ENCODE peak calls at places on chromosomes 11 and 22, in four cellular contexts. G is AG10803, H is K562, E is fibroblast of villous mesenchyme. Q is an unnamed sample.

GRCh38 chr11:113014731-113015455 is 53.7 kb downstream of the NCAM1 start:
- DNase-seq in G (peak), H (no peak), E (peak), Q (no peak)

GRCh38 chr22:28795932-28796856 is 4.2 kb downstream of the XBP1 start:
- DNase-seq in G (no peak), H (no peak), E (no peak), Q (no peak)

GRCh38 chr22:17922925-17923898 is 101.1 kb downstream of the MICAL3 start:
- DNase-seq in G (peak), H (no peak), E (peak), Q (no peak)

GRCh38 chr11:107337917-107338316 is 119.7 kb downstream of the CWF19L2 start:
- DNase-seq in G (no peak), H (no peak), E (no peak), Q (no peak)

GRCh38 chr11:68012843-68013610 is 2.9 kb downstream of the ALDH3B1 start:
- DNase-seq in G (peak), H (no peak), E (peak), Q (peak)

GRCh38 chr11:115194798-115195101 is 309.5 kb downstream of the CADM1 start:
- DNase-seq in G (peak), H (no peak), E (no peak), Q (no peak)

GRCh38 chr11:110776091-110776490 is 63.9 kb upstream of the ARHGAP20 start:
- DNase-seq in G (no peak), H (no peak), E (no peak), Q (no peak)

GRCh38 chr22:35314161-35314942 is 14.7 kb downstream of the TOM1 start:
- DNase-seq in G (no peak), H (no peak), E (no peak), Q (peak)

GRCh38 chr11:83069441-83070043 is 2.2 kb downstream of the RAB30 start:
- DNase-seq in G (no peak), H (no peak), E (peak), Q (no peak)

GRCh38 chr11:102007567-102008437 is 39.4 kb upstream of the CFAP300 start:
- DNase-seq in G (peak), H (peak), E (peak), Q (no peak)

GRCh38 chr22:46068908-46069481 is 81.3 kb upstream of the PPARA start:
- DNase-seq in G (peak), H (no peak), E (peak), Q (peak)

GRCh38 chr22:37223965-37224551 is 11.8 kb upstream of the SSTR3 start:
- DNase-seq in G (no peak), H (no peak), E (no peak), Q (no peak)

GRCh38 chr22:32469799-32470212 is 4.8 kb upstream of the FBXO7 start:
- DNase-seq in G (peak), H (peak), E (peak), Q (no peak)

GRCh38 chr11:9858822-9859221 is 194.9 kb downstream of the SWAP70 start:
- DNase-seq in G (peak), H (peak), E (peak), Q (no peak)

GRCh38 chr11:44246726-44247125 is 63.2 kb downstream of the ALX4 start:
- DNase-seq in G (peak), H (no peak), E (peak), Q (no peak)

GRCh38 chr11:115611343-115611742 is 107.1 kb upstream of the CADM1 start:
- DNase-seq in G (no peak), H (no peak), E (no peak), Q (no peak)

GRCh38 chr22:20324139-20324516 is 4.3 kb upstream of the DGCR6L start:
- DNase-seq in G (no peak), H (peak), E (no peak), Q (no peak)

GRCh38 chr11:69193151-69193550 is 37.4 kb downstream of the SMIM38 start:
- DNase-seq in G (no peak), H (no peak), E (no peak), Q (no peak)

GRCh38 chr11:22775248-22775647 is 54.4 kb downstream of the SVIP start:
- DNase-seq in G (no peak), H (no peak), E (no peak), Q (no peak)

GRCh38 chr11:10454902-10455631 is at the start of gene AMPD3:
- DNase-seq in G (peak), H (peak), E (peak), Q (no peak)

GRCh38 chr11:11558352-11558751 is 63.5 kb downstream of the GALNT18 start:
- DNase-seq in G (no peak), H (no peak), E (no peak), Q (no peak)

GRCh38 chr11:65551572-65552398 is 6.4 kb downstream of the LTBP3 start:
- DNase-seq in G (no peak), H (peak), E (peak), Q (no peak)

GRCh38 chr11:129291556-129291955 is 84.1 kb upstream of the BARX2 start:
- DNase-seq in G (no peak), H (no peak), E (no peak), Q (no peak)

GRCh38 chr11:95764267-95764898 is 25.2 kb downstream of the FAM76B start:
- DNase-seq in G (peak), H (peak), E (peak), Q (no peak)

GRCh38 chr11:42234381-42235035 is 775.1 kb upstream of the LRRC4C start:
- DNase-seq in G (peak), H (no peak), E (peak), Q (no peak)

GRCh38 chr11:108616549-108616948 is 23.0 kb upstream of the EXPH5 start:
- DNase-seq in G (peak), H (no peak), E (peak), Q (no peak)

GRCh38 chr11:68890490-68891231 is 13.0 kb downstream of the MRPL21 start:
- DNase-seq in G (peak), H (no peak), E (peak), Q (peak)

GRCh38 chr22:37383342-37383741 is 43.9 kb downstream of the ELFN2 start:
- DNase-seq in G (no peak), H (no peak), E (no peak), Q (no peak)

GRCh38 chr22:44033689-44034088 is 9.6 kb downstream of the PARVB start:
- DNase-seq in G (no peak), H (no peak), E (peak), Q (no peak)

GRCh38 chr11:61769169-61769920 is 16.9 kb downstream of the MYRF start:
- DNase-seq in G (no peak), H (no peak), E (peak), Q (no peak)
- TF ChIP-seq CTCF in G (no peak), H (peak), E (peak), Q (no peak)

GRCh38 chr11:3341298-3341697 is 37.6 kb downstream of the ZNF195 start:
- DNase-seq in G (peak), H (peak), E (peak), Q (peak)
- TF ChIP-seq CTCF in G (peak), H (peak), E (peak), Q (peak)

GRCh38 chr11:47187723-47188122 is 1.5 kb upstream of the PACSIN3 start:
- DNase-seq in G (no peak), H (no peak), E (peak), Q (no peak)

GRCh38 chr11:47186937-47187681 is 875 bp upstream of the PACSIN3 start:
- DNase-seq in G (peak), H (peak), E (peak), Q (peak)

GRCh38 chr11:47185305-47186075 is 744 bp downstream of the PACSIN3 start:
- DNase-seq in G (peak), H (peak), E (peak), Q (peak)

GRCh38 chr11:47184711-47185304 is 1.4 kb downstream of the PACSIN3 start:
- DNase-seq in G (no peak), H (no peak), E (no peak), Q (peak)

GRCh38 chr11:47186076-47186936 is at the start of gene PACSIN3:
- DNase-seq in G (no peak), H (peak), E (peak), Q (no peak)
- TF ChIP-seq CTCF in G (no peak), H (peak), E (no peak), Q (no peak)

GRCh38 chr22:26986884-26987283 is 329.5 kb downstream of the MIAT start:
- DNase-seq in G (no peak), H (no peak), E (no peak), Q (no peak)
- TF ChIP-seq CTCF in G (no peak), H (no peak), E (no peak), Q (no peak)

DNA sequence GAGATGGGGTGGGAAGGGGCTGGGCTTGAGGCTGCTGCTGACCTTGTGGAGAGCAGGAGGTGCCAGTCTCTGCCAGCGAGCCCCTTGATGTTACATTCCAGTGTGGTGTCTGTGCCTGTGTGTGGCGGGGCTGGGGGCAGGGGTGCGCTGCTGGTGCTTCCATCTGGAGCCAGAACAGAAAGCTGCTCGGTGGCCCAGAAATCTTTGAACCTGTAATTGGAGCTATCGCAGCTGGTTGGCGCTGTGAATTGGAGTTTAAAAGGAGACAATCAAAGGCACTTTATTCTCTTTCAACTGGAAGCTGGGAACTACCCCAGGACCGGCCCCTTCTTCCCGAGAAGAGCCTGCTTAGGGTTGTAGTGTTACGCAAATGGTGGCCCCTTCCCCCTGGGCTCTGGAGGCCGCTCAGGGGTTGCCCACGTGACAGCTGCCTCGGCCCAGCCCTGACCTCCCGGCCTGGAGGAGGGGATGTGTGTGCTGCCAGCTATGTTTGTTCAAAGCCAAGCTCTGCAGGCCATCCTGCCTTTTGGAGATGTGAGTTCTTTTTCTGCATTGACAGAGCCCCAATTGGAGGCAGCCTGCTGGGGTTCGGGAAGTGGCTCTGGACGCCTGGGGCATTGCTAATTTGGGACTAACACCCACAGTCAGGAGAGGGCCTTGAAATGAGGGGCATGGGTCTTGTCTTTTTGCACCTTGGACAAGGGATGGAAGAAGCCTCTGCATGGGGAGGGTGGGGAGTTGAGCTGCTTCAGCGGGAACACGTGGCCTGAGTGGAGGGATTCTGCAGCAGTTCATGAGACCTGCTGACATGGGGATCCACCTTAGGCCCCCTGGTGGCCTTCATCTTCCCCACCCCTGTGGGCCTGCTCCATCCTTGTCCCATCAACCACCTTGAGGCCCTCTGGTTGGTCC is 14.0 kb upstream of the ARSA start:
- DNase-seq in G (peak), H (no peak), E (peak), Q (no peak)
- TF ChIP-seq CTCF in G (peak), H (peak), E (peak), Q (peak)

DNA sequence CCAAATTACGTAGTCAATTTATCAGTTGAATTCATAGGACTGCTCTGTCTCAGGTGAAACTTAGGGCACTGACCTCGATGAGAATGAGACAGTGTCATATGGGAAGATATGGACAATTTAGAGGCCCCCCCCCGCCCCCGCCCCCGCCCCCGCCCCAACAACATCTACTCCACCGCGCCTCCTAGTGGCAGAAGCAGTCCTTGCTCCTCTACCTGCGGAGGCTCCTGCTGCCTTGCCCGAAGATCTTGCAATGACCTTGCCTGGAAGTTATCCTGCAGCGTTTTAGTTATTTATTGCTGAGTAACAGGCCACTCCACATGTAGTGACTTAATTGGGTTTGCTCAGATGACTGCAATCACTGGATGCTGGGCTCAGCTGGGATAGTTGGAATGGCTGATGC is 15.1 kb downstream of the SERPINH1 start:
- DNase-seq in G (peak), H (peak), E (peak), Q (no peak)
- TF ChIP-seq CTCF in G (peak), H (peak), E (peak), Q (peak)